ENCODE peak calls at places on chromosomes 13 and 19, in seven cellular contexts. N, X, R, Q, W, G and V are unnamed samples.
A peak's percentile ranks its signal among the peaks of the same experiment; 100 is the strongest.

GRCh38 chr13:76791290-76791664 is 94.9 kb downstream of the KCTD12 start:
- DNase-seq in N (no peak), W (no peak), X (no peak), G (no peak), Q (no peak), R (no peak), V (no peak)

GRCh38 chr19:50461066-50461875 is 15.0 kb upstream of the EMC10 start:
- DNase-seq in N (peak; percentile 99), R (peak; percentile 48), Q (peak; percentile 28), X (peak; percentile 54), G (peak; percentile 69), W (peak; percentile 64), V (peak; percentile 82)

GRCh38 chr13:20703785-20704458 is 423 bp downstream of the IL17D start:
- DNase-seq in X (peak; percentile 81), R (peak; percentile 66), G (peak; percentile 87), W (peak; percentile 82), Q (peak; percentile 73), N (peak; percentile 75), V (peak; percentile 95)

GRCh38 chr13:87147076-87147475 is 524.1 kb upstream of the SLITRK5 start:
- DNase-seq in G (no peak), Q (no peak), R (no peak), W (peak; percentile 76), X (no peak), N (no peak), V (no peak)

GRCh38 chr13:50357586-50358118 is 342.4 kb downstream of the KCNRG start:
- DNase-seq in R (no peak), W (peak; percentile 93), X (peak; percentile 34), Q (peak; percentile 70), G (no peak), N (no peak), V (no peak)

GRCh38 chr19:47155141-47155540 is 24.5 kb downstream of the SAE1 start:
- DNase-seq in W (no peak), Q (peak; percentile 22), N (no peak), R (no peak), G (no peak), X (peak; percentile 52), V (no peak)

GRCh38 chr19:18254546-18255500 is 19.4 kb downstream of the IQCN start:
- DNase-seq in G (no peak), W (no peak), N (no peak), X (no peak), R (no peak), Q (no peak), V (no peak)

GRCh38 chr13:48500652-48501197 is 32.2 kb downstream of the RCBTB2 start:
- DNase-seq in R (no peak), N (no peak), X (no peak), Q (no peak), W (peak; percentile 96), G (peak; percentile 97), V (no peak)

GRCh38 chr19:9189538-9189937 is 10.8 kb downstream of the OR7D2 start:
- DNase-seq in W (no peak), G (no peak), Q (no peak), N (no peak), R (no peak), X (no peak), V (no peak)

GRCh38 chr19:29546583-29547190 is 20.9 kb downstream of the VSTM2B start:
- DNase-seq in Q (peak; percentile 1), N (no peak), R (no peak), X (no peak), W (no peak), G (no peak), V (peak; percentile 41)

GRCh38 chr13:64428196-64428595 is 2801.9 kb downstream of the PCDH9 start:
- DNase-seq in G (no peak), X (no peak), Q (no peak), N (no peak), R (no peak), W (peak; percentile 76), V (no peak)

GRCh38 chr19:3389876-3390361 is 23.5 kb downstream of the NFIC start:
- DNase-seq in N (no peak), R (no peak), W (peak; percentile 39), G (no peak), Q (no peak), X (peak; percentile 60), V (no peak)

GRCh38 chr19:14159059-14159458 is 22.7 kb upstream of the ASF1B start:
- DNase-seq in N (no peak), R (no peak), G (no peak), Q (no peak), W (no peak), X (no peak), V (no peak)

GRCh38 chr13:27172495-27172842 is 858 bp upstream of the USP12 start:
- DNase-seq in W (peak; percentile 63), G (peak; percentile 87), X (no peak), R (no peak), Q (no peak), N (no peak), V (no peak)

GRCh38 chr13:105773887-105774538 is 761.4 kb downstream of the EFNB2 start:
- DNase-seq in X (no peak), G (no peak), R (peak; percentile 63), Q (no peak), W (peak; percentile 57), N (peak; percentile 5), V (no peak)

GRCh38 chr19:21900401-21900800 is 64.4 kb upstream of the ZNF43 start:
- DNase-seq in R (no peak), Q (no peak), X (no peak), N (no peak), G (no peak), W (no peak), V (no peak)

GRCh38 chr13:46552888-46553520 is at the start of gene LRCH1:
- DNase-seq in Q (peak; percentile 87), W (peak; percentile 80), N (peak; percentile 66), G (peak; percentile 97), X (peak; percentile 94), R (peak; percentile 52), V (peak; percentile 98)

GRCh38 chr13:98285317-98285716 is 108.2 kb upstream of the RNF113B start:
- DNase-seq in R (no peak), W (peak; percentile 49), G (no peak), N (no peak), X (no peak), Q (no peak), V (no peak)

GRCh38 chr13:22114630-22115311 is 443.9 kb downstream of the FGF9 start:
- DNase-seq in N (no peak), Q (no peak), R (no peak), W (peak; percentile 78), G (peak; percentile 81), X (peak; percentile 30), V (no peak)

GRCh38 chr13:105920375-105920774 is 615.1 kb downstream of the EFNB2 start:
- DNase-seq in X (no peak), G (peak; percentile 64), Q (no peak), R (peak; percentile 78), N (no peak), W (peak; percentile 87), V (no peak)

GRCh38 chr19:23075031-23075733 is 41.6 kb upstream of the ZNF730 start:
- DNase-seq in Q (peak; percentile 61), N (no peak), R (no peak), G (peak; percentile 94), X (peak; percentile 62), W (peak; percentile 72), V (peak; percentile 71)

GRCh38 chr13:43730642-43731041 is 56.1 kb downstream of the ENOX1 start:
- DNase-seq in N (no peak), W (peak; percentile 80), G (no peak), X (peak; percentile 39), R (no peak), Q (peak; percentile 22), V (no peak)

GRCh38 chr13:95641291-95641811 is 3.2 kb downstream of the DZIP1 start:
- DNase-seq in N (no peak), W (peak; percentile 27), G (no peak), R (no peak), X (peak; percentile 36), Q (peak; percentile 19), V (no peak)

GRCh38 chr19:6744381-6745288 is 5.2 kb downstream of the TRIP10 start:
- DNase-seq in W (peak; percentile 87), G (no peak), X (peak; percentile 94), N (peak; percentile 86), R (no peak), Q (peak; percentile 90), V (no peak)

GRCh38 chr13:40123962-40124647 is 468.6 kb downstream of the COG6 start:
- DNase-seq in Q (no peak), W (no peak), N (no peak), X (no peak), R (no peak), G (no peak), V (no peak)

GRCh38 chr19:42985588-42985987 is 40.7 kb downstream of the PSG11 start:
- DNase-seq in R (no peak), G (no peak), X (no peak), W (peak; percentile 21), N (no peak), Q (no peak), V (no peak)

GRCh38 chr19:53538378-53539109 is 599 bp downstream of the ZNF331 start:
- DNase-seq in Q (no peak), G (no peak), W (no peak), X (no peak), N (no peak), R (no peak), V (no peak)
- TF ChIP-seq POLR2A in Q (no peak), G (no peak), W (peak; percentile 87), X (no peak), N (no peak), R (no peak), V (no peak)

DNA sequence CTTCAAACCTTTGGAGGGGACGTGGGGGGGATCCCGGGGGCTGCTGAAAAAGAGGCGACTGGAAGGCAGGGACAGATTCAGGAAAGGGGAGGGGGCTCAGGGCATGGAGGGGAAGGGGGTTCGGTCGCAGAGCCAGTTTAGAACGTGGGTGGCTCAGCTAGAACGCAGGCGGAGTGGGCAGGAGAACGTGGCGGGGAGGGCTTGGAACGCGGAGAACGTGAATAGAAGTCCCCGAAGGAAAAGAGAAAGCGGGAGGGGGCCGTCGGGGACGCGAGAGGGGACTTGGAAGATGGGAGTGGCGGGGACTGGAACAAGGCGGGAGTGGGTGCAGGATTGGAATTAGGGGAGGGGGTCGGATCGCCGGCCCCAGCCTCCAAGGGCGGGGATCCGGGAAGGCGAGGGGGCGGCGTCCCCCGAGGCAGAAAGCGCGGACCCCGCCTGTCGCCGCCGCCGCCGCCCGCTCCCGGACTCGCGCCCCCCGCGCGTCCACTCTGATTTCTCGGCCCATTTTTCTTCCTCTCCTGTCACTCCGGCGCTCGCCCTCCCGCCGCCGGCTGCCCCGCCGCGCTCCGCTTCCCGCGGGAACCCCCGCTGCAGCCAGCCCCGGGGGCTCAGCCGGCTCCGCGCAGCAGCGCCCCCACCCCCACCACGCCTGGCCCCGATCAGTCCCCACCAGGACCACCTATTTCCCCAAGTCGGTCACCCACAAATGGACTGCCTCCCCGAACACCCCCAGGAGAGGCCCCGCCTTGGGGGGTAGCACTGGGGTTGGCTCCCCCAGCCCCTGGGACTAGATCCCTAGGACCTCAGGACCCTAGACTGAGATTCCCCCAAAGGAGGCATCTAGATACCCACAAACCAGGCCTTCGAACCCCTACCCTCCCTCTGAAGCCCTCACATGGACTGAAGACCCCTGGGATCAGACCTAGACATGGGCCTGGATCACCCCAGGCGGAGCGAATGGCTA is 12.5 kb upstream of the ERFL start:
- DNase-seq in G (no peak), N (peak; percentile 77), R (no peak), X (no peak), Q (no peak), W (no peak), V (peak; percentile 77)
- TF ChIP-seq CTCF in G (no peak), N (no peak), R (no peak), X (no peak), Q (no peak), W (no peak), V (no peak)

GRCh38 chr13:34161829-34162544 is 344.0 kb downstream of the RFC3 start:
- DNase-seq in X (no peak), R (no peak), Q (no peak), W (peak; percentile 80), N (peak; percentile 18), G (peak; percentile 2), V (no peak)
- H3K4me3 ChIP-seq in X (peak overlapping the region; percentile 26), R (no peak overlapping the region), Q (peak overlapping the region; percentile 18), W (peak overlapping the region; percentile 31), N (no peak overlapping the region), G (no peak overlapping the region), V (no peak overlapping the region)

GRCh38 chr13:29587645-29588044 is 7.8 kb downstream of the SLC7A1 start:
- DNase-seq in N (no peak), X (no peak), G (no peak), W (peak; percentile 24), Q (peak; percentile 36), R (no peak), V (no peak)
- TF ChIP-seq POLR2A in N (no peak), X (no peak), G (no peak), W (no peak), Q (no peak), R (no peak), V (no peak)